ENCODE peak calls at places on chromosomes 12 and 14, in nine cellular contexts. F, S, D, U, R, H, T, L and V are unnamed samples.

GRCh38 chr12:63802012-63802608 is 22.4 kb downstream of the RXYLT1 start:
- DNase-seq in F (peak; percentile 33), S (peak; percentile 18), D (no peak), U (no peak), R (peak; percentile 31), H (no peak), T (no peak), L (no peak), V (no peak)

GRCh38 chr14:30223966-30224365 is 296.3 kb upstream of the PRKD1 start:
- DNase-seq in F (no peak), S (no peak), D (no peak), U (peak; percentile 85), R (no peak), H (peak; percentile 29), T (peak; percentile 70), L (peak; percentile 85), V (no peak)

GRCh38 chr14:55281316-55281839 is 10.2 kb downstream of the FBXO34 start:
- DNase-seq in F (no peak), S (no peak), D (no peak), U (no peak), R (no peak), H (no peak), T (no peak), L (no peak), V (no peak)

GRCh38 chr12:52860102-52860838 is 11.5 kb upstream of the KRT78 start:
- DNase-seq in F (peak; percentile 52), S (no peak), D (peak; percentile 78), U (no peak), R (peak; percentile 93), H (peak; percentile 62), T (no peak), L (no peak), V (no peak)

GRCh38 chr14:102074415-102074964 is 12.4 kb downstream of the HSP90AA1 start:
- DNase-seq in F (no peak), S (no peak), D (no peak), U (no peak), R (no peak), H (no peak), T (no peak), L (no peak), V (no peak)

GRCh38 chr12:120489018-120489417 is 6.9 kb upstream of the DYNLL1 start:
- DNase-seq in F (no peak), S (no peak), D (no peak), U (no peak), R (no peak), H (no peak), T (no peak), L (no peak), V (no peak)

GRCh38 chr12:50185975-50186663 is 18.9 kb upstream of the CERS5 start:
- DNase-seq in F (no peak), S (no peak), D (no peak), U (no peak), R (peak; percentile 53), H (peak; percentile 79), T (no peak), L (no peak), V (no peak)

GRCh38 chr12:119491814-119492213 is 101.8 kb upstream of the TMEM233 start:
- DNase-seq in F (no peak), S (no peak), D (no peak), U (no peak), R (no peak), H (no peak), T (no peak), L (no peak), V (no peak)

GRCh38 chr14:23052671-23053070 is 4.6 kb downstream of the CDH24 start:
- DNase-seq in F (no peak), S (no peak), D (no peak), U (no peak), R (no peak), H (no peak), T (no peak), L (no peak), V (no peak)

GRCh38 chr14:23053426-23053825 is 3.9 kb downstream of the CDH24 start:
- DNase-seq in F (no peak), S (no peak), D (no peak), U (no peak), R (no peak), H (no peak), T (no peak), L (no peak), V (no peak)

GRCh38 chr14:23054000-23054811 is 3.1 kb downstream of the CDH24 start:
- DNase-seq in F (no peak), S (peak; percentile 53), D (no peak), U (no peak), R (no peak), H (no peak), T (no peak), L (no peak), V (no peak)

GRCh38 chr14:23051482-23051881 is 5.8 kb downstream of the CDH24 start:
- DNase-seq in F (no peak), S (no peak), D (no peak), U (no peak), R (no peak), H (no peak), T (no peak), L (no peak), V (no peak)

GRCh38 chr14:23052182-23052623 is 5.1 kb downstream of the CDH24 start:
- DNase-seq in F (no peak), S (no peak), D (no peak), U (peak; percentile 30), R (no peak), H (no peak), T (no peak), L (no peak), V (no peak)
- TF ChIP-seq CTCF in F (no peak), S (no peak), D (peak; percentile 58), U (no peak), R (no peak), H (peak; percentile 20), T (no peak), L (no peak), V (no peak)

DNA sequence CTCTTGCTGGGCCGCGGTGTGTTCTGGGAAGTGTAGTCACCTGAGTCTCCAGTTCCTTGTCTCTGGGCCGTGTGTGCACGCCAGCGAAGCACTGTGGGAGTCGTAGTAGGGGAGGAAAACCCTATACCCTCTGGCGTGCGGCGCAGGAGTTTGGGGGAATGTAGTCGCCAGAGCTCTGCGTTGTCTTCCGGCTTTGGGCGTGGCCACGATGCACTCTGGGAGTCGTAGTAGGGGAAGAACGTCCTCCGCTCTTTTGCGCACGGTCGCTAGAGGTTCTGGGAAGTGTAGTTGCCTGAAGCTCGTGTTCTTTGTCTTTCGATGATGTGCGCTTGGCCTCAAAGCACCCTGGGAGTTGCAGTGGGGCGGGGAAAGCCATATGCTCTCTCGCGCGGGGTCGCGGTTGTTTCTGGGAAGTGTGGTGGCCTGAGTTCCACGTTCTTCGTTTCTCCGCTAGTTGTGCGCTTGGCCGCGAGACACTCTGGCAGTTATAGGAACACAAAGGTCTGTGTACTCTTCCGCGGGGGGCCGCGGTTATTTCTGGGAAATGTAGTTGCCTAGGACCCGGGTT is 588 bp upstream of the ZNF140 start:
- DNase-seq in F (peak; percentile 65), S (peak; percentile 87), D (peak; percentile 99), U (peak; percentile 98), R (peak; percentile 84), H (peak; percentile 100), T (peak; percentile 99), L (peak; percentile 100), V (peak; percentile 98)
- TF ChIP-seq CTCF in F (no peak), S (no peak), D (peak; percentile 35), U (peak; percentile 18), R (peak; percentile 13), H (no peak), T (no peak), L (no peak), V (peak; percentile 0)

GRCh38 chr12:108647936-108648287 is 14.2 kb upstream of the SELPLG start:
- DNase-seq in F (no peak), S (no peak), D (no peak), U (no peak), R (no peak), H (no peak), T (no peak), L (no peak), V (no peak)

GRCh38 chr12:108645686-108646596 is 12.2 kb upstream of the SELPLG start:
- DNase-seq in F (no peak), S (no peak), D (no peak), U (no peak), R (no peak), H (no peak), T (no peak), L (no peak), V (no peak)

GRCh38 chr12:108646597-108647190 is 13.0 kb upstream of the SELPLG start:
- DNase-seq in F (no peak), S (no peak), D (no peak), U (no peak), R (no peak), H (peak; percentile 60), T (no peak), L (no peak), V (no peak)

GRCh38 chr12:108648371-108648770 is 14.7 kb upstream of the SELPLG start:
- DNase-seq in F (no peak), S (no peak), D (no peak), U (no peak), R (no peak), H (no peak), T (no peak), L (no peak), V (no peak)

DNA sequence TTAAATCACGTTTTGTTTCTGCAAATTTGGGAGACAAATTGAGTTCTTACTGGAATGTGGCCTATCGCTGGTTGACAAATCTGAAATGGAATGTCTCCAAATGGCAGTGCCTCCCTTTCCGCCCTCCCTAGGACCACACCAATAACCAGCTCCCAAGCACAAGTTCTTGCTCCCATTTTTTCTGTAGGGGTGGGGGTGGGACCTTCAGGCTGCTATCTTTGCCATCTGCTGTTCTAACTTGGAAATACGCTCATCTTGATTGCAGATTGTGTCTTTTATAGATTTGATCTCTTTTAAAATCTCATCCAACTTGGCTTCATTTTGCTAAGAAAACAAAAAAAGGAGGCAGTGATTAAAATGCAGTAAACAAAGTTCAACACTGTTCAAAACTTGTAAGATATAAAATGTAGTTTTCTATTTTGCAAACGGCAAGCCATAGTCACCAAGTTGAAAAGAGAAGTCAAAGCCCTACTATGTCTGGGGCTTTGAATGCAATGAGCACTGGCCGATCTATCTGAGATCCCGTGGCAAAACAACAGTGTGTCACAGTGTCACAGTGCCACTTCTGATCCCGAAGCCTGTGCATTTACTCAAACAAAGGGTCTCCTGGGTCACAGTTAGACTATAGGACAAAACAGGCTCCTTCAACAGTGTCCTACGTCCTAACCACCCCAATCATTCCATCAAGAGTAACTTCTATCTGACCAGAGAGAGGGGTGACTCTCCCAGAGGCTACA is 13.7 kb upstream of the SELPLG start:
- DNase-seq in F (no peak), S (no peak), D (no peak), U (no peak), R (no peak), H (peak; percentile 38), T (no peak), L (no peak), V (no peak)
- TF ChIP-seq CTCF in F (no peak), S (no peak), D (peak; percentile 39), U (no peak), R (no peak), H (peak; percentile 39), T (no peak), L (no peak), V (peak; percentile 17)

GRCh38 chr12:68162374-68162773 is 2.8 kb upstream of the IFNG start:
- DNase-seq in F (no peak), S (no peak), D (no peak), U (no peak), R (peak; percentile 38), H (peak; percentile 6), T (no peak), L (no peak), V (no peak)

GRCh38 chr12:68159681-68160304 is at the start of gene IFNG:
- DNase-seq in F (no peak), S (no peak), D (no peak), U (no peak), R (no peak), H (no peak), T (no peak), L (no peak), V (no peak)

GRCh38 chr12:68157295-68157871 is 2.2 kb downstream of the IFNG start:
- DNase-seq in F (no peak), S (no peak), D (no peak), U (no peak), R (no peak), H (no peak), T (no peak), L (no peak), V (no peak)

GRCh38 chr12:68154768-68155167 is 4.8 kb downstream of the IFNG start:
- DNase-seq in F (no peak), S (no peak), D (no peak), U (no peak), R (no peak), H (no peak), T (no peak), L (no peak), V (no peak)

GRCh38 chr12:68158427-68158826 is 1.1 kb downstream of the IFNG start:
- DNase-seq in F (no peak), S (no peak), D (peak; percentile 17), U (no peak), R (peak; percentile 5), H (no peak), T (no peak), L (no peak), V (no peak)
- TF ChIP-seq CTCF in F (peak; percentile 20), S (peak; percentile 20), D (peak; percentile 30), U (peak; percentile 44), R (peak; percentile 8), H (peak; percentile 36), T (peak; percentile 7), L (peak; percentile 38), V (peak; percentile 28)